ENCODE peak calls at places on chromosomes 7 and 10, in six cellular contexts. P, Z, Q, Y, S and R are unnamed samples.
A peak's percentile ranks its signal among the peaks of the same experiment; 100 is the strongest.

GRCh38 chr7:5677538-5678294 is 103.7 kb downstream of the RNF216 start:
- DNase-seq in Z (peak; percentile 75), Q (peak; percentile 65), Y (peak; percentile 78), S (peak; percentile 40), P (peak; percentile 70), R (peak; percentile 26)

GRCh38 chr10:133378251-133379096 is 588 bp upstream of the PAOX start:
- DNase-seq in Q (peak; percentile 72), Y (peak; percentile 36), Z (peak; percentile 66), P (peak; percentile 45), S (peak; percentile 54), R (no peak)

GRCh38 chr7:2051708-2052656 is 180.8 kb downstream of the MAD1L1 start:
- DNase-seq in Y (no peak), Q (no peak), P (no peak), S (peak; percentile 53), Z (no peak), R (no peak)

GRCh38 chr10:131242007-131242406 is 69.5 kb downstream of the TCERG1L start:
- DNase-seq in S (peak; percentile 39), P (peak; percentile 22), Z (peak; percentile 72), Y (peak; percentile 17), Q (no peak), R (no peak)

GRCh38 chr10:30493609-30494530 is 59.9 kb downstream of the MAP3K8 start:
- DNase-seq in S (no peak), P (peak; percentile 38), Y (no peak), Z (no peak), Q (peak; percentile 61), R (peak; percentile 72)

GRCh38 chr10:122264442-122264841 is 6.7 kb upstream of the BTBD16 start:
- DNase-seq in P (no peak), Z (no peak), Q (no peak), Y (peak; percentile 40), S (no peak), R (no peak)

GRCh38 chr10:77960829-77961329 is 34.3 kb upstream of the DLG5 start:
- DNase-seq in Y (no peak), Z (no peak), P (no peak), S (no peak), Q (no peak), R (no peak)

GRCh38 chr10:43237128-43237527 is 29.7 kb downstream of the RASGEF1A start:
- DNase-seq in P (no peak), Z (peak; percentile 7), S (no peak), Q (no peak), Y (no peak), R (no peak)

GRCh38 chr10:61350794-61351193 is 102.4 kb downstream of the TMEM26 start:
- DNase-seq in Q (no peak), P (no peak), Z (no peak), Y (no peak), S (no peak), R (no peak)

GRCh38 chr7:72430531-72430930 is 18.4 kb upstream of the CALN1 start:
- DNase-seq in Q (no peak), S (no peak), Y (no peak), Z (no peak), P (no peak), R (no peak)

GRCh38 chr7:137169282-137169698 is 174.2 kb downstream of the PTN start:
- DNase-seq in Z (peak; percentile 69), S (peak; percentile 66), Y (peak; percentile 65), P (peak; percentile 58), Q (peak; percentile 13), R (no peak)

GRCh38 chr10:130218936-130219335 is 82.7 kb downstream of the GLRX3 start:
- DNase-seq in S (no peak), Q (no peak), Y (no peak), P (no peak), Z (no peak), R (no peak)

GRCh38 chr7:129222064-129222463 is 2.8 kb upstream of the AHCYL2 start:
- DNase-seq in Z (no peak), P (no peak), Q (no peak), Y (no peak), S (no peak), R (no peak)

GRCh38 chr10:80571352-80571751 is 33.6 kb downstream of the SH2D4B start:
- DNase-seq in P (no peak), Z (no peak), S (no peak), Y (no peak), Q (no peak), R (no peak)

GRCh38 chr7:135856356-135857144 is 107.9 kb upstream of the FAM180A start:
- DNase-seq in Y (peak; percentile 62), S (no peak), Q (no peak), P (no peak), Z (no peak), R (no peak)

GRCh38 chr10:119079572-119080520 is 771 bp downstream of the EIF3A start:
- DNase-seq in S (peak; percentile 26), Q (peak; percentile 76), Z (peak; percentile 80), P (peak; percentile 76), Y (peak; percentile 64), R (no peak)

GRCh38 chr7:5507026-5507425 is 83.4 kb upstream of the TNRC18 start:
- DNase-seq in Q (no peak), Y (no peak), P (no peak), Z (no peak), S (no peak), R (no peak)